ENCODE peak calls at places on chromosomes 3 and 15, in ten cellular contexts. One of them, this sample, is unnamed.

GRCh38 chr3:110995461-110996226 is 76.0 kb upstream of the NECTIN3 start:
- DNase-seq in HCT116: no peak
- DNase-seq in glutamatergic neuron: no peak
- DNase-seq in heart left ventricle: no peak
- DNase-seq in Caco-2: peak; percentile 47
- DNase-seq in tibial artery: no peak
- DNase-seq in AG09309: peak; percentile 41
- DNase-seq in colonic mucosa: no peak
- DNase-seq in uterus: no peak
- DNase-seq in dorsolateral prefrontal cortex: no peak
- DNase-seq in this sample: no peak

GRCh38 chr15:37788330-37788729 is 146.1 kb upstream of the TMCO5A start:
- DNase-seq in HCT116: no peak
- DNase-seq in glutamatergic neuron: no peak
- DNase-seq in heart left ventricle: no peak
- DNase-seq in Caco-2: no peak
- DNase-seq in tibial artery: no peak
- DNase-seq in AG09309: no peak
- DNase-seq in colonic mucosa: no peak
- DNase-seq in uterus: no peak
- DNase-seq in dorsolateral prefrontal cortex: no peak
- DNase-seq in this sample: no peak

GRCh38 chr3:100893590-100893989 is 99.6 kb downstream of the ABI3BP start:
- DNase-seq in HCT116: no peak
- DNase-seq in glutamatergic neuron: peak; percentile 24
- DNase-seq in heart left ventricle: no peak
- DNase-seq in Caco-2: no peak
- DNase-seq in tibial artery: no peak
- DNase-seq in AG09309: no peak
- DNase-seq in colonic mucosa: no peak
- DNase-seq in uterus: no peak
- DNase-seq in dorsolateral prefrontal cortex: no peak
- DNase-seq in this sample: no peak

GRCh38 chr3:171676600-171677175 is 133.6 kb downstream of the PLD1 start:
- DNase-seq in HCT116: no peak
- DNase-seq in glutamatergic neuron: no peak
- DNase-seq in heart left ventricle: peak; percentile 29
- DNase-seq in Caco-2: no peak
- DNase-seq in tibial artery: peak; percentile 44
- DNase-seq in AG09309: no peak
- DNase-seq in colonic mucosa: peak; percentile 81
- DNase-seq in uterus: no peak
- DNase-seq in dorsolateral prefrontal cortex: no peak
- DNase-seq in this sample: no peak

GRCh38 chr15:43274136-43274535 is 7.4 kb upstream of the TGM5 start:
- DNase-seq in HCT116: no peak
- DNase-seq in glutamatergic neuron: no peak
- DNase-seq in heart left ventricle: peak; percentile 84
- DNase-seq in Caco-2: no peak
- DNase-seq in tibial artery: no peak
- DNase-seq in AG09309: no peak
- DNase-seq in colonic mucosa: no peak
- DNase-seq in uterus: no peak
- DNase-seq in dorsolateral prefrontal cortex: no peak
- DNase-seq in this sample: no peak

GRCh38 chr15:73474785-73475184 is 31.8 kb downstream of the REC114 start:
- DNase-seq in HCT116: no peak
- DNase-seq in glutamatergic neuron: no peak
- DNase-seq in heart left ventricle: no peak
- DNase-seq in Caco-2: no peak
- DNase-seq in tibial artery: no peak
- DNase-seq in AG09309: no peak
- DNase-seq in colonic mucosa: no peak
- DNase-seq in uterus: no peak
- DNase-seq in dorsolateral prefrontal cortex: no peak
- DNase-seq in this sample: no peak

GRCh38 chr3:116302087-116302747 is 143.1 kb downstream of the LSAMP start:
- DNase-seq in HCT116: no peak
- DNase-seq in glutamatergic neuron: no peak
- DNase-seq in heart left ventricle: no peak
- DNase-seq in Caco-2: no peak
- DNase-seq in tibial artery: no peak
- DNase-seq in AG09309: no peak
- DNase-seq in colonic mucosa: no peak
- DNase-seq in uterus: no peak
- DNase-seq in dorsolateral prefrontal cortex: no peak
- DNase-seq in this sample: no peak

GRCh38 chr3:67142432-67142831 is 144.3 kb downstream of the KBTBD8 start:
- DNase-seq in HCT116: no peak
- DNase-seq in glutamatergic neuron: no peak
- DNase-seq in heart left ventricle: no peak
- DNase-seq in Caco-2: no peak
- DNase-seq in tibial artery: no peak
- DNase-seq in AG09309: no peak
- DNase-seq in colonic mucosa: no peak
- DNase-seq in uterus: no peak
- DNase-seq in dorsolateral prefrontal cortex: no peak
- DNase-seq in this sample: no peak

GRCh38 chr3:112086857-112087524 is 802 bp downstream of the C3orf52 start:
- DNase-seq in HCT116: peak; percentile 26
- DNase-seq in glutamatergic neuron: no peak
- DNase-seq in heart left ventricle: no peak
- DNase-seq in Caco-2: no peak
- DNase-seq in tibial artery: no peak
- DNase-seq in AG09309: no peak
- DNase-seq in colonic mucosa: no peak
- DNase-seq in uterus: no peak
- DNase-seq in dorsolateral prefrontal cortex: no peak
- DNase-seq in this sample: no peak

GRCh38 chr3:159818399-159818798 is 170.2 kb upstream of the IL12A start:
- DNase-seq in HCT116: no peak
- DNase-seq in glutamatergic neuron: peak; percentile 51
- DNase-seq in heart left ventricle: peak; percentile 41
- DNase-seq in Caco-2: no peak
- DNase-seq in tibial artery: no peak
- DNase-seq in AG09309: no peak
- DNase-seq in colonic mucosa: no peak
- DNase-seq in uterus: no peak
- DNase-seq in dorsolateral prefrontal cortex: no peak
- DNase-seq in this sample: no peak
- TF ChIP-seq CTCF in HCT116: peak; percentile 13
- TF ChIP-seq CTCF in glutamatergic neuron: no peak
- TF ChIP-seq CTCF in heart left ventricle: no peak
- TF ChIP-seq CTCF in Caco-2: no peak
- TF ChIP-seq CTCF in tibial artery: no peak
- TF ChIP-seq CTCF in AG09309: no peak
- TF ChIP-seq CTCF in colonic mucosa: no peak
- TF ChIP-seq CTCF in uterus: no peak
- TF ChIP-seq CTCF in dorsolateral prefrontal cortex: no peak
- TF ChIP-seq CTCF in this sample: peak; percentile 17

GRCh38 chr3:126114406-126115386 is 30.8 kb upstream of the SLC41A3 start:
- DNase-seq in HCT116: no peak
- DNase-seq in glutamatergic neuron: no peak
- DNase-seq in heart left ventricle: no peak
- DNase-seq in Caco-2: no peak
- DNase-seq in tibial artery: peak; percentile 10
- DNase-seq in AG09309: no peak
- DNase-seq in colonic mucosa: no peak
- DNase-seq in uterus: peak; percentile 8
- DNase-seq in dorsolateral prefrontal cortex: peak; percentile 19
- DNase-seq in this sample: no peak
- TF ChIP-seq CTCF in HCT116: no peak
- TF ChIP-seq CTCF in glutamatergic neuron: no peak
- TF ChIP-seq CTCF in heart left ventricle: no peak
- TF ChIP-seq CTCF in Caco-2: no peak
- TF ChIP-seq CTCF in tibial artery: no peak
- TF ChIP-seq CTCF in AG09309: no peak
- TF ChIP-seq CTCF in colonic mucosa: no peak
- TF ChIP-seq CTCF in uterus: no peak
- TF ChIP-seq CTCF in dorsolateral prefrontal cortex: no peak
- TF ChIP-seq CTCF in this sample: no peak

DNA sequence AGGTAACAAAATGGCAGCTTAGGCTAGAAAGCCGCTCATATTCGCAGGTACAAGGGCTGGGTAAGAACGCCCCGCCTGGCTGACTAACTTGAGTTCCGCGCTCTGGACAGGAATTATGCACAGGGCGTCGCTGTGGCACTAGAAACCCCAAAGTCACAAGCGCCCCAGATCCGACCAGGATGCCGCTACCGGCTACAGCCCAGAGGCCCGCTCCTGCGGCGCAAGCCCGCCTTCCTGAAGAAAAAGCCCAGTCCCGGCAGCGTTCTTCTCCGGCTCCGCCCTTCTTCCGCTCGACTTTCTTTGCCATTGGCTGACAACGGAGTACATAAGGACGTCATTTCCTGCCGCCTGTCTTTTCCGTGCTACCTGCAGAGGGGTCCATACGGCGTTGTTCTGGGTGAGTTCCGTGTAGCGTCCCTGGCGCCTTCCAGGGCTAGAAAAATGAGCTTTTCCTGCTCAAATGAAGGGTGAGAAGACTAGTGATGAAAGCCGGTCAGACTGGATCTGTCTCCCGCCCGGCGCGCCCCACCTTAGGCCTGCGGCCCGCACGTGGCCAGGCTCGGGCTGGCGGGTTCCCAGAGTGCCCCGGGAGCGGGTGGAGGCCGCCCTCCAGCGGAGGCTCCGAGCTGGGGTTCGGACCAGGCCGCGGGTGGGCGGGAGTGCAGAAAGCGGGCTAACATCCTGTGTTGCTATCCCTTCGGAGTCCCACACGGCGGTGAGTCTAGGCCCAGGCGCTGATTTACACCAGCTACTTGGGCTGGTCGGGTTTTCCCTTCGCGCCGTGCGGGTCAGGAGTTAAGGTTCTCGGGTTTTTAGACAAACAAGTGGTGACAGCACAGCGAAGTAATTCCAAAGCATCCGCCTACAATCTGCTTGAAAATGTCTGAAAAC is at the start of gene RPSA:
- DNase-seq in HCT116: peak; percentile 93
- DNase-seq in glutamatergic neuron: peak; percentile 91
- DNase-seq in heart left ventricle: peak; percentile 95
- DNase-seq in Caco-2: peak; percentile 97
- DNase-seq in tibial artery: peak; percentile 93
- DNase-seq in AG09309: peak; percentile 88
- DNase-seq in colonic mucosa: peak; percentile 96
- DNase-seq in uterus: peak; percentile 92
- DNase-seq in dorsolateral prefrontal cortex: peak; percentile 97
- DNase-seq in this sample: peak; percentile 84
- TF ChIP-seq CTCF in HCT116: peak; percentile 14
- TF ChIP-seq CTCF in glutamatergic neuron: peak; percentile 15
- TF ChIP-seq CTCF in heart left ventricle: no peak
- TF ChIP-seq CTCF in Caco-2: no peak
- TF ChIP-seq CTCF in tibial artery: peak; percentile 25
- TF ChIP-seq CTCF in AG09309: no peak
- TF ChIP-seq CTCF in colonic mucosa: peak; percentile 16
- TF ChIP-seq CTCF in uterus: no peak
- TF ChIP-seq CTCF in dorsolateral prefrontal cortex: peak; percentile 31
- TF ChIP-seq CTCF in this sample: peak; percentile 44

GRCh38 chr3:39126532-39127071 is 19.1 kb downstream of the TTC21A start:
- DNase-seq in HCT116: no peak
- DNase-seq in glutamatergic neuron: peak; percentile 51
- DNase-seq in heart left ventricle: no peak
- DNase-seq in Caco-2: peak; percentile 5
- DNase-seq in tibial artery: no peak
- DNase-seq in AG09309: no peak
- DNase-seq in colonic mucosa: peak; percentile 71
- DNase-seq in uterus: peak; percentile 51
- DNase-seq in dorsolateral prefrontal cortex: no peak
- DNase-seq in this sample: no peak
- TF ChIP-seq CTCF in HCT116: peak; percentile 72
- TF ChIP-seq CTCF in glutamatergic neuron: peak; percentile 37
- TF ChIP-seq CTCF in heart left ventricle: peak; percentile 45
- TF ChIP-seq CTCF in Caco-2: peak; percentile 29
- TF ChIP-seq CTCF in tibial artery: peak; percentile 59
- TF ChIP-seq CTCF in AG09309: peak; percentile 65
- TF ChIP-seq CTCF in colonic mucosa: peak; percentile 26
- TF ChIP-seq CTCF in uterus: peak; percentile 56
- TF ChIP-seq CTCF in dorsolateral prefrontal cortex: peak; percentile 58
- TF ChIP-seq CTCF in this sample: peak; percentile 62

GRCh38 chr3:30437172-30437571 is 169.2 kb upstream of the TGFBR2 start:
- DNase-seq in HCT116: no peak
- DNase-seq in glutamatergic neuron: no peak
- DNase-seq in heart left ventricle: peak; percentile 47
- DNase-seq in Caco-2: no peak
- DNase-seq in tibial artery: peak; percentile 73
- DNase-seq in AG09309: no peak
- DNase-seq in colonic mucosa: no peak
- DNase-seq in uterus: peak; percentile 44
- DNase-seq in dorsolateral prefrontal cortex: no peak
- DNase-seq in this sample: no peak
- TF ChIP-seq CTCF in HCT116: no peak
- TF ChIP-seq CTCF in glutamatergic neuron: no peak
- TF ChIP-seq CTCF in heart left ventricle: no peak
- TF ChIP-seq CTCF in Caco-2: no peak
- TF ChIP-seq CTCF in tibial artery: peak; percentile 17
- TF ChIP-seq CTCF in AG09309: no peak
- TF ChIP-seq CTCF in colonic mucosa: no peak
- TF ChIP-seq CTCF in uterus: no peak
- TF ChIP-seq CTCF in dorsolateral prefrontal cortex: no peak
- TF ChIP-seq CTCF in this sample: no peak

GRCh38 chr3:14123308-14124222 is 1.1 kb downstream of the CHCHD4 start:
- DNase-seq in HCT116: no peak
- DNase-seq in glutamatergic neuron: no peak
- DNase-seq in heart left ventricle: no peak
- DNase-seq in Caco-2: no peak
- DNase-seq in tibial artery: no peak
- DNase-seq in AG09309: no peak
- DNase-seq in colonic mucosa: peak; percentile 15
- DNase-seq in uterus: no peak
- DNase-seq in dorsolateral prefrontal cortex: no peak
- DNase-seq in this sample: no peak
- TF ChIP-seq CTCF in HCT116: no peak
- TF ChIP-seq CTCF in glutamatergic neuron: no peak
- TF ChIP-seq CTCF in heart left ventricle: no peak
- TF ChIP-seq CTCF in Caco-2: no peak
- TF ChIP-seq CTCF in tibial artery: no peak
- TF ChIP-seq CTCF in AG09309: no peak
- TF ChIP-seq CTCF in colonic mucosa: no peak
- TF ChIP-seq CTCF in uterus: no peak
- TF ChIP-seq CTCF in dorsolateral prefrontal cortex: no peak
- TF ChIP-seq CTCF in this sample: no peak

This sample was measured in progenitor cell of endocrine pancreas.